ENCODE peak calls at places on chromosomes 16 and 17, in five cellular contexts. One of them, this sample, is unnamed.

GRCh38 chr16:72474511-72475123 is 302.7 kb upstream of the PMFBP1 start:
- DNase-seq in mucosa of descending colon: no peak
- DNase-seq in psoas muscle: no peak
- DNase-seq in AG09309: peak
- DNase-seq in glutamatergic neuron: no peak
- DNase-seq in this sample: no peak

GRCh38 chr17:74192950-74193781 is 10.3 kb upstream of the RPL38 start:
- DNase-seq in mucosa of descending colon: peak
- DNase-seq in psoas muscle: peak
- DNase-seq in glutamatergic neuron: peak
- DNase-seq in AG09309: no peak
- DNase-seq in this sample: no peak

GRCh38 chr16:26770547-26770946 is 296.2 kb upstream of the C16orf82 start:
- DNase-seq in psoas muscle: no peak
- DNase-seq in AG09309: no peak
- DNase-seq in glutamatergic neuron: no peak
- DNase-seq in mucosa of descending colon: no peak
- DNase-seq in this sample: no peak

GRCh38 chr16:10992797-10993196 is 48.4 kb downstream of the CLEC16A start:
- DNase-seq in psoas muscle: no peak
- DNase-seq in AG09309: no peak
- DNase-seq in mucosa of descending colon: no peak
- DNase-seq in glutamatergic neuron: no peak
- DNase-seq in this sample: no peak

GRCh38 chr17:49993423-49994037 is 1.5 kb downstream of the DLX3 start:
- DNase-seq in mucosa of descending colon: no peak
- DNase-seq in glutamatergic neuron: no peak
- DNase-seq in psoas muscle: no peak
- DNase-seq in AG09309: no peak
- DNase-seq in this sample: no peak

GRCh38 chr17:47338026-47338425 is 14.3 kb downstream of the EFCAB13 start:
- DNase-seq in AG09309: no peak
- DNase-seq in glutamatergic neuron: no peak
- DNase-seq in psoas muscle: no peak
- DNase-seq in mucosa of descending colon: no peak
- DNase-seq in this sample: no peak

GRCh38 chr16:2457267-2457666 is 2.6 kb upstream of the TEDC2 start:
- DNase-seq in AG09309: no peak
- DNase-seq in glutamatergic neuron: no peak
- DNase-seq in psoas muscle: no peak
- DNase-seq in mucosa of descending colon: no peak
- DNase-seq in this sample: no peak

GRCh38 chr16:85202631-85203461 is 90.6 kb upstream of the CIBAR2 start:
- DNase-seq in AG09309: peak
- DNase-seq in glutamatergic neuron: peak
- DNase-seq in mucosa of descending colon: peak
- DNase-seq in psoas muscle: peak
- DNase-seq in this sample: no peak

GRCh38 chr16:53893731-53894435 is 189.9 kb downstream of the FTO start:
- DNase-seq in AG09309: peak
- DNase-seq in mucosa of descending colon: no peak
- DNase-seq in glutamatergic neuron: no peak
- DNase-seq in psoas muscle: peak
- DNase-seq in this sample: no peak

GRCh38 chr17:4673169-4673568 is 30.8 kb downstream of the PELP1 start:
- DNase-seq in psoas muscle: no peak
- DNase-seq in AG09309: no peak
- DNase-seq in glutamatergic neuron: no peak
- DNase-seq in mucosa of descending colon: no peak
- DNase-seq in this sample: no peak

GRCh38 chr17:59101178-59101577 is 5.5 kb downstream of the TRIM37 start:
- DNase-seq in AG09309: no peak
- DNase-seq in psoas muscle: no peak
- DNase-seq in glutamatergic neuron: no peak
- DNase-seq in mucosa of descending colon: no peak
- DNase-seq in this sample: no peak

GRCh38 chr16:50272111-50272571 is 5.8 kb downstream of the ADCY7 start:
- DNase-seq in mucosa of descending colon: peak
- DNase-seq in glutamatergic neuron: no peak
- DNase-seq in AG09309: no peak
- DNase-seq in psoas muscle: peak
- DNase-seq in this sample: peak

GRCh38 chr16:27762441-27762840 is 212.5 kb downstream of the KATNIP start:
- DNase-seq in AG09309: peak
- DNase-seq in psoas muscle: no peak
- DNase-seq in mucosa of descending colon: peak
- DNase-seq in glutamatergic neuron: no peak
- DNase-seq in this sample: no peak

GRCh38 chr17:19551148-19551547 is 17.5 kb downstream of the SLC47A1 start:
- DNase-seq in mucosa of descending colon: no peak
- DNase-seq in AG09309: no peak
- DNase-seq in glutamatergic neuron: no peak
- DNase-seq in psoas muscle: no peak
- DNase-seq in this sample: no peak

GRCh38 chr16:48617711-48618148 is 7.8 kb upstream of the N4BP1 start:
- DNase-seq in psoas muscle: no peak
- DNase-seq in glutamatergic neuron: no peak
- DNase-seq in AG09309: no peak
- DNase-seq in mucosa of descending colon: no peak
- DNase-seq in this sample: no peak

GRCh38 chr17:46772013-46772878 is 46.2 kb downstream of the WNT3 start:
- DNase-seq in psoas muscle: peak
- DNase-seq in mucosa of descending colon: no peak
- DNase-seq in AG09309: no peak
- DNase-seq in glutamatergic neuron: peak
- DNase-seq in this sample: peak

GRCh38 chr16:68460067-68460466 is 11.8 kb upstream of the SMPD3 start:
- DNase-seq in AG09309: no peak
- DNase-seq in glutamatergic neuron: no peak
- DNase-seq in psoas muscle: no peak
- DNase-seq in mucosa of descending colon: no peak
- DNase-seq in this sample: no peak

GRCh38 chr17:47225911-47226688 is 17.0 kb downstream of the MYL4 start:
- DNase-seq in glutamatergic neuron: no peak
- DNase-seq in mucosa of descending colon: no peak
- DNase-seq in psoas muscle: no peak
- DNase-seq in AG09309: no peak
- DNase-seq in this sample: no peak

GRCh38 chr16:31147574-31147973 is 2.3 kb downstream of the PRSS36 start:
- DNase-seq in glutamatergic neuron: no peak
- DNase-seq in psoas muscle: no peak
- DNase-seq in mucosa of descending colon: no peak
- DNase-seq in AG09309: no peak
- DNase-seq in this sample: no peak

DNA sequence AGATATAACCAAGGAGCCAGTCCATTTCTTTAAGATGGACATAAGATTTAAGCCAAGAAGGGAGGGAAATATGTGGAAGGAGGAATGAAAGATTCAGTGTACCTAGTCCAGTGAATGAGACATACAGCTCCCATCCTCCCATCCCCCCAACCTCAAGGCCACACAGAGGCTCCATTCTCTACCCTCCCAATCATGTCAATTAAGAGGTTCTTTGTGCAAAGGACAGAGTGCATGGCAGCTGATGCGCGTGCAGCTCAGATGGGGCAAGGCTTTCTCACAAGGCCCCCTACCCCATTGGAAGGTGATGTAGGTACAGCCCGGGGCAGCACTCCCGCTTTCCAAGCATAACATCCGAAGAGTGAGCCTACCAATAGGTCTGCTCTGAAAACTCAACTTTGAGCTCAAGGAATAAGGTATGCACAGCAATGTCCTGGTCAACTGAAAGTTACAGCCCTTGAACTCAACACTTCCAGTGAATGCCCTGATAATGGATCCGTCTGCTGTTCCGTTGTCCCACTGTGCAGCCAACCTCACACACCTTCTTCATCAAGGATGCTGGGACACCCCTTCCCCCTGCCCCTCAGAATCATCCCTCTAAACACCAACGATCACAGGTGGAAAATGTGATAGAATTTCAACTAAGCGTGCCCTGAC is 458.1 kb downstream of the SOX9 start:
- DNase-seq in mucosa of descending colon: no peak
- DNase-seq in glutamatergic neuron: no peak
- DNase-seq in AG09309: no peak
- DNase-seq in psoas muscle: no peak
- DNase-seq in this sample: no peak
- TF ChIP-seq CTCF in mucosa of descending colon: no peak
- TF ChIP-seq CTCF in glutamatergic neuron: no peak
- TF ChIP-seq CTCF in AG09309: no peak
- TF ChIP-seq CTCF in psoas muscle: no peak
- TF ChIP-seq CTCF in this sample: no peak

DNA sequence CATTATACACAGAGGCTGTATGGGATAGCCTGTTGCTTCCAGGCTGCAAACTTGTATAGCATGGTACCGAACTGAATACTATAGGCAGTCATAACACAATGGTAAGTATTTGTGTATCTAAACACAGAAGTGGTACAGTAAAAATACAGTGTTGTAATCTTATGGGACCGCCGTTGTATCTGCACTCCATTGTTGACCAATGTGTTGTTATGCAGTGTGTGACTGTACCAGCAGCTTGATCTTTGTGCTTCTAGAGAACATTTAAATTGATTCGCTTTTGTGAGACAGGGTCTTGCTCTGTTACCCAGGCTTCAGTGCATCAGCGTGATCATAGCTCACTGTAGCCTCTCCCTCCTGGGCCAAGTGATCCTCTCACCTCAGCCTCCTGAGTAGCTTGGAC is 31.5 kb downstream of the WWOX start:
- DNase-seq in AG09309: no peak
- DNase-seq in psoas muscle: no peak
- DNase-seq in glutamatergic neuron: no peak
- DNase-seq in mucosa of descending colon: no peak
- DNase-seq in this sample: no peak
- TF ChIP-seq CTCF in AG09309: no peak
- TF ChIP-seq CTCF in psoas muscle: no peak
- TF ChIP-seq CTCF in glutamatergic neuron: no peak
- TF ChIP-seq CTCF in mucosa of descending colon: no peak
- TF ChIP-seq CTCF in this sample: no peak

DNA sequence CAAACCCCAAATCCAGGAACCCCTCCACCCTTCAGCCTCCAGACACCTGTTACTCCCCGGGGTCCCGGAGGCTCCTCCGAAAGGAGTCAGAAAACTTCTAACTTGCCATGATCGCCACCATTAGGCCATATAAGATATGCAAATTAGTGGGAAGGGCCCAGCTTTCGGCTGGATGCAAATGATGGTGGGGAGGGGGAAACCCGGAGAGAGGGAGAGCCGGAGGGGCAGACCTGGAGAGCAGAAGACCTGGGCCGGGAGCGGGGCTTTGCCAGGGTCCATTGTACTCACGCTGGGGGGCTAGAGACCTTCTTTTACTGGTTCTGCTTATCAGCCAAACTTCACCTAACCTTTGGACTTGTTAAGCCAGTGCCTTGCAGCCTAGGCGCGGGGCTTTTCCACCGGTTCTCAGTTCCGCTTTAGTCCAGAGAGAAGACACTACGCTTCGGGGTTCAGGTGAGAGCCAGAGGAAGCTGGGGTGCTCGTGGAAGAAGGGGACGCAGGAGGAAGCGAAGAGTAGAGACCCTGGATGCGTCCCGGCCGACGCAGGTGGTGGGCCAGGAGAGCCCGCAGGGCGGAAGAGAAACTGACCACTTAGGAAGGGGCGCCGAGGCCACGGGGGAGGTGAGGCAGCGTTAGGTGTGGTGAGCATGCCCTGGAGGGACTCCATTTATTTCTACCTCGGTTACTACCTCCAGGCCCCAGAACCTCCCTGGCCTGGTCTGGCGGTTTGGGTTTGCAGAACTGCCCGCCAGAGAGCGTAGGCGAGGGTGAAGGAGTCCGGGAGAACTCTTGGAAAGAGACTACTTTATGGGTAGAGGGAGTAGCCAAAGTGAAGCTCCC is at the start of gene HNF1B:
- DNase-seq in glutamatergic neuron: no peak
- DNase-seq in mucosa of descending colon: peak
- DNase-seq in psoas muscle: no peak
- DNase-seq in AG09309: no peak
- DNase-seq in this sample: no peak
- TF ChIP-seq CTCF in glutamatergic neuron: no peak
- TF ChIP-seq CTCF in mucosa of descending colon: no peak
- TF ChIP-seq CTCF in psoas muscle: no peak
- TF ChIP-seq CTCF in AG09309: peak
- TF ChIP-seq CTCF in this sample: no peak

DNA sequence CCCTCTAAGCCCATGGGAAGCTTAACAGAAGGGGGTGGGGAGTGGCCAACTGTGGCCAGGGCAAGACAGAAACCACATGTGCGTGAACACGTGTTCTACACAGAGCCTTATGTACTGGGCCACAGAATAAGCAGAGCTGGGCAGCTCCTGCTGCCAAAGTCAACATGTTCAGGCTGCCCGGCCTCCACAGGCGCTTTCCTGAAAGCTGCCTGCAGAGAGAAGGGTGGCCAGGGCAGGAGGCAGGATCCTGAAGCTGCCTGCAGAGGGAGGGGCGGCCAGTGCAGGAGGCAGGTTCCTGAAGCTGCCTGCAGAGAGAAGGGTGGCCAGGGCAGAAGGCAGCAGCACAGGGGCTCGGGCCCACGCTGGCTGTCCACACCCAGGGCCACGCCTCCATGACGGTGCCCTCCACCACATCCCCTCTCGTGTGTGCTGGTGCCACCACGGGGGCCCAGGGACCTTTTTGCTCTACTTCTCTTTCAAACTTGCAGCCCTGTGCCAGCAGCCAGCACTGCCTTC is 79.5 kb downstream of the ANKRD11 start:
- DNase-seq in mucosa of descending colon: peak
- DNase-seq in glutamatergic neuron: peak
- DNase-seq in AG09309: peak
- DNase-seq in psoas muscle: peak
- DNase-seq in this sample: no peak
- TF ChIP-seq CTCF in mucosa of descending colon: no peak
- TF ChIP-seq CTCF in glutamatergic neuron: no peak
- TF ChIP-seq CTCF in AG09309: no peak
- TF ChIP-seq CTCF in psoas muscle: no peak
- TF ChIP-seq CTCF in this sample: peak

GRCh38 chr16:5415123-5415522 is 317.5 kb upstream of the EEF2KMT start:
- DNase-seq in AG09309: no peak
- DNase-seq in psoas muscle: no peak
- DNase-seq in mucosa of descending colon: no peak
- DNase-seq in glutamatergic neuron: no peak
- DNase-seq in this sample: no peak
- TF ChIP-seq CTCF in AG09309: no peak
- TF ChIP-seq CTCF in psoas muscle: no peak
- TF ChIP-seq CTCF in mucosa of descending colon: no peak
- TF ChIP-seq CTCF in glutamatergic neuron: no peak
- TF ChIP-seq CTCF in this sample: no peak

This sample was measured in chondrocyte.